ENCODE peak calls at places on chromosome 3, in four cellular contexts. D, N, Y and U are unnamed samples.

GRCh38 chr3:159798951-159799350 is 189.7 kb upstream of the IL12A start:
- DNase-seq in D (no peak), N (no peak), Y (no peak), U (no peak)

GRCh38 chr3:175065492-175065891 is 206.4 kb downstream of the NAALADL2 start:
- DNase-seq in D (no peak), N (no peak), Y (no peak), U (no peak)

GRCh38 chr3:62502315-62503300 is 129.3 kb upstream of the FEZF2 start:
- DNase-seq in D (no peak), N (no peak), Y (no peak), U (no peak)

GRCh38 chr3:178771511-178771910 is 235.3 kb downstream of the KCNMB2 start:
- DNase-seq in D (no peak), N (no peak), Y (no peak), U (no peak)

GRCh38 chr3:104460477-104461406 is 906.0 kb upstream of the ALCAM start:
- DNase-seq in D (peak), N (peak), Y (no peak), U (no peak)

GRCh38 chr3:155572085-155572484 is 172.8 kb downstream of the PLCH1 start:
- DNase-seq in D (no peak), N (no peak), Y (no peak), U (no peak)

GRCh38 chr3:23002846-23003800 is 200.0 kb upstream of the UBE2E2 start:
- DNase-seq in D (no peak), N (peak), Y (no peak), U (no peak)

GRCh38 chr3:188899887-188900286 is 271.9 kb upstream of the TPRG1 start:
- DNase-seq in D (no peak), N (no peak), Y (no peak), U (no peak)

GRCh38 chr3:182220013-182220412 is 508.3 kb downstream of the SOX2 start:
- DNase-seq in D (no peak), N (no peak), Y (no peak), U (no peak)

GRCh38 chr3:123632161-123632655 is 47.4 kb upstream of the HACD2 start:
- DNase-seq in D (peak), N (peak), Y (no peak), U (no peak)

GRCh38 chr3:100681496-100681895 is 27.8 kb upstream of the TFG start:
- DNase-seq in D (no peak), N (no peak), Y (no peak), U (no peak)

GRCh38 chr3:61857297-61857696 is 295.9 kb downstream of the PTPRG start:
- DNase-seq in D (no peak), N (no peak), Y (no peak), U (no peak)

GRCh38 chr3:152853196-152853595 is 18.3 kb downstream of the P2RY1 start:
- DNase-seq in D (no peak), N (no peak), Y (no peak), U (no peak)

GRCh38 chr3:81249540-81250029 is 511.9 kb downstream of the GBE1 start:
- DNase-seq in D (no peak), N (no peak), Y (no peak), U (no peak)

GRCh38 chr3:185469542-185469941 is 29.3 kb downstream of the TMEM41A start:
- DNase-seq in D (no peak), N (no peak), Y (no peak), U (no peak)

GRCh38 chr3:26236511-26236910 is 386.1 kb upstream of the LRRC3B start:
- DNase-seq in D (no peak), N (no peak), Y (no peak), U (no peak)

GRCh38 chr3:13513051-13513912 is 33.2 kb downstream of the HDAC11 start:
- DNase-seq in D (no peak), N (no peak), Y (no peak), U (no peak)

GRCh38 chr3:149527531-149528343 is 53.2 kb downstream of the TM4SF4 start:
- DNase-seq in D (no peak), N (peak), Y (no peak), U (no peak)